ENCODE peak calls at places on chromosomes 1 and 21, in nine cellular contexts. Q is naive thymus-derived CD4-positive, alpha-beta T cell; W is brain microvascular endothelial cell; U is NB4; V is adrenal gland; P is CD4-positive, alpha-beta memory T cell; K is A549; H is esophagus squamous epithelium; L is heart right ventricle. D is an unnamed sample.

GRCh38 chr1:92080128-92080985 is at the start of gene BTBD8:
- DNase-seq in Q (peak; percentile 85), W (peak; percentile 43), U (peak; percentile 84), V (peak; percentile 92), P (peak; percentile 84), K (peak; percentile 55), H (peak; percentile 6), L (peak; percentile 84), D (peak; percentile 91)

GRCh38 chr1:37317870-37318431 is 156.4 kb upstream of the ZC3H12A start:
- DNase-seq in Q (no peak), W (no peak), U (no peak), V (no peak), P (no peak), K (no peak), H (no peak), L (no peak), D (no peak)

GRCh38 chr1:1080122-1080753 is 6.1 kb upstream of the RNF223 start:
- DNase-seq in Q (no peak), W (no peak), U (peak; percentile 43), V (peak; percentile 39), P (no peak), K (peak; percentile 75), H (no peak), L (peak; percentile 60), D (peak; percentile 49)

GRCh38 chr1:6200188-6200809 is 904 bp upstream of the RPL22 start:
- DNase-seq in Q (no peak), W (no peak), U (peak; percentile 58), V (no peak), P (no peak), K (no peak), H (no peak), L (no peak), D (no peak)

GRCh38 chr1:42953182-42954180 is 5.2 kb downstream of the SLC2A1 start:
- DNase-seq in Q (no peak), W (no peak), U (no peak), V (no peak), P (no peak), K (no peak), H (no peak), L (no peak), D (no peak)

GRCh38 chr21:16353764-16354163 is 624.0 kb downstream of the USP25 start:
- DNase-seq in Q (no peak), W (no peak), U (peak; percentile 7), V (no peak), P (no peak), K (no peak), H (no peak), L (no peak), D (peak; percentile 35)

GRCh38 chr1:7585216-7585907 is 185.7 kb upstream of the VAMP3 start:
- DNase-seq in Q (no peak), W (no peak), U (no peak), V (no peak), P (no peak), K (no peak), H (no peak), L (no peak), D (no peak)

GRCh38 chr1:228438266-228438665 is 21.6 kb upstream of the TRIM17 start:
- DNase-seq in Q (no peak), W (no peak), U (no peak), V (no peak), P (no peak), K (no peak), H (no peak), L (no peak), D (no peak)

GRCh38 chr1:40701684-40702083 is 10.2 kb downstream of the NFYC start:
- DNase-seq in Q (no peak), W (no peak), U (no peak), V (no peak), P (no peak), K (no peak), H (no peak), L (no peak), D (no peak)

GRCh38 chr1:61388586-61388985 is 306.2 kb downstream of the NFIA start:
- DNase-seq in Q (no peak), W (peak; percentile 66), U (no peak), V (no peak), P (no peak), K (no peak), H (no peak), L (no peak), D (no peak)

GRCh38 chr1:103142466-103142865 is 34.1 kb upstream of the COL11A1 start:
- DNase-seq in Q (no peak), W (no peak), U (no peak), V (no peak), P (no peak), K (no peak), H (no peak), L (no peak), D (no peak)

GRCh38 chr1:21638531-21639341 is 30.4 kb downstream of the RAP1GAP start:
- DNase-seq in Q (no peak), W (no peak), U (peak; percentile 34), V (peak; percentile 96), P (no peak), K (peak; percentile 80), H (no peak), L (no peak), D (no peak)

GRCh38 chr1:33080373-33080772 is 580 bp upstream of the AZIN2 start:
- DNase-seq in Q (no peak), W (no peak), U (no peak), V (no peak), P (no peak), K (no peak), H (no peak), L (no peak), D (no peak)

GRCh38 chr21:40752125-40752524 is 94.8 kb downstream of the DSCAM start:
- DNase-seq in Q (no peak), W (no peak), U (no peak), V (no peak), P (no peak), K (no peak), H (no peak), L (no peak), D (no peak)

DNA sequence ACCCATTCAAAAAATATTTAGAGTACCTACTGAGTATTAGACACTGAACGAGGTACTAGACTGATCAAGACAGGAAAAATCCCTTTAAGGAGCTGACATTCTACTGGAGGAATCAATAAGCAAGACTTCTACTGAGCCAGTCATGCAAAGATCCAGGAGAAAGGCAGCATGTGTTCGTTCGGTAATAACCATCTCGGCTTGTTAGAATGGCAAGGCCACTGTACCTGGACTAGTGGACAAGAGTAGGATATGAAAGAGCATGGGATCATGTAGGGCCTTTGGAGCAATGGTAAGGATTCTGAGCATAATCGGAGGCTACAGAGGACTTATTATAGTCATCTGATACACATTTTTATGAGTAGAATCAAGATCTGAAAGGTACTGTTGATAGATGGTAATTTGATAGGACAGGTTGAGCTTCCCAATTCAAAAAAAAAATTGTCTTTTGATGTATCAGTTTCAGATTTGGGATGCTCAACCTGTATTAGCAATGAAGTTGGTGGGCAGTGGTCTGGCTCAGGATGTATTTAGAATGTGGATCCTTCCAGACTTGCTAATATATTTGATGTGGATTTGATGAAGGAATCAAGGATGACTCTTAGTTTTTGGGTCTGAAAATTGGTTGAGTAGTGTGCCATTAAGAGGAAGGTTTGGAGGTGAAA is 2.3 kb downstream of the COX20 start:
- DNase-seq in Q (no peak), W (no peak), U (peak; percentile 48), V (no peak), P (no peak), K (no peak), H (no peak), L (no peak), D (no peak)
- H3K4me3 ChIP-seq in Q (no peak overlapping the region), W (no peak overlapping the region), U (peak overlapping the region; percentile 96), V (no peak overlapping the region), P (no peak overlapping the region), K (peak overlapping the region; percentile 69), H (no peak overlapping the region), L (no peak overlapping the region), D (no peak overlapping the region)

DNA sequence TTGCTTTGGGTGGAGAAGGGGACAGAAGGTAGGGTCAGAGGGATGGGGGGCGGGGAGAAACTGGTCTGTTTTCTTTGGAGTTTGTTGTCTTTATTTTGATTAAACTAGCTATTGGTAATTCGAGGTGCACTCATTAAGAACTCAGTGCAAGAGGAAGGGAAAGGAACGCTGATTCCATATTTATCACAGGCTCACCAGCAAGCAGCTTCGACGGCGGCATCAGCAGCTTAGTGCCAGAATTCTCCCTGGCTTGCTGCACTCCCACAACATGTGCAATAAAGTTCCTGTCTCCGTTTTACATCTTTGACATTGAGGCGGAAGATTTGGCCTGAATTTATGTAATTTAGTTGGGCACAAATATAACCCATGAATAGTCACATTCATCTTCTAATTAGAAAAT is 57.6 kb downstream of the PEX14 start:
- DNase-seq in Q (no peak), W (no peak), U (no peak), V (no peak), P (no peak), K (no peak), H (no peak), L (no peak), D (no peak)
- H3K4me3 ChIP-seq in Q (no peak overlapping the region), W (no peak overlapping the region), U (no peak overlapping the region), V (no peak overlapping the region), P (no peak overlapping the region), K (no peak overlapping the region), H (no peak overlapping the region), L (no peak overlapping the region), D (no peak overlapping the region)

GRCh38 chr1:178487070-178487615 is 9.6 kb downstream of the CLEC20A start:
- DNase-seq in Q (no peak), W (no peak), U (no peak), V (no peak), P (no peak), K (no peak), H (no peak), L (no peak), D (no peak)

GRCh38 chr1:178488393-178488792 is 8.4 kb downstream of the CLEC20A start:
- DNase-seq in Q (no peak), W (no peak), U (no peak), V (no peak), P (no peak), K (no peak), H (no peak), L (no peak), D (no peak)

GRCh38 chr1:178485467-178486098 is 11.2 kb downstream of the CLEC20A start:
- DNase-seq in Q (no peak), W (no peak), U (no peak), V (no peak), P (no peak), K (no peak), H (no peak), L (no peak), D (no peak)

GRCh38 chr1:178484698-178485225 is 12.0 kb downstream of the CLEC20A start:
- DNase-seq in Q (no peak), W (no peak), U (no peak), V (no peak), P (no peak), K (no peak), H (no peak), L (no peak), D (no peak)

GRCh38 chr1:178486100-178487069 is 10.4 kb downstream of the CLEC20A start:
- DNase-seq in Q (no peak), W (no peak), U (no peak), V (no peak), P (no peak), K (no peak), H (no peak), L (no peak), D (no peak)
- H3K4me3 ChIP-seq in Q (no peak overlapping the region), W (peak overlapping the region; percentile 46), U (no peak overlapping the region), V (no peak overlapping the region), P (no peak overlapping the region), K (no peak overlapping the region), H (no peak overlapping the region), L (peak overlapping the region; percentile 50), D (no peak overlapping the region)

DNA sequence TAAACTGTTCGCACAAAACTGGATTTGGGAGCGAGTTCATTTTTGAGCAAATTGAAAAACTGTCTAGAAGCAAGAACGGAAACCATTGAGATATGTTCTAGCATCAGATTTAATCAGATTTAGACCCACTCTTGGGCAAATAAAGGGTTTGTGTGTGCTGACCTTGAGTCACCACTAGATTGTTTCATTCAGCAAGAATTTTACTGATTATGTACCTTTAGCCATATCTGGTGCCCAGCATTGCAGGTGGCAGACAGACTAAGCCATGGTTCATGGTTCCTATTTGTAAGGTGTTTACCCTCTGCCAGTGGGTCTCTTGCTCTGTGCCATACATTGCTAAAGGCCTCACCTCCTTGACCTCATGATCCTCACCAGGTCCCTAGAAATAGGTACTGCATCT is 1.4 kb downstream of the NUDC start:
- DNase-seq in Q (no peak), W (no peak), U (no peak), V (no peak), P (no peak), K (no peak), H (no peak), L (no peak), D (no peak)
- H3K4me3 ChIP-seq in Q (no peak overlapping the region), W (peak overlapping the region; percentile 88), U (peak overlapping the region; percentile 79), V (peak overlapping the region; percentile 68), P (peak overlapping the region; percentile 19), K (peak overlapping the region; percentile 98), H (no peak overlapping the region), L (peak overlapping the region; percentile 85), D (no peak overlapping the region)